ENCODE peak calls at places on chromosomes 7 and 10, in four cellular contexts. C is endothelial cell, R is kidney epithelial cell, J is RWPE1. W is an unnamed sample.

GRCh38 chr10:80487791-80488538 is 33.9 kb downstream of the TSPAN14 start:
- DNase-seq in C (no peak), R (no peak), J (no peak), W (no peak)

GRCh38 chr10:119597405-119598186 is 832 bp upstream of the TIAL1 start:
- DNase-seq in C (no peak), R (no peak), J (no peak), W (no peak)

GRCh38 chr10:120423350-120424197 is 33.5 kb upstream of the PLPP4 start:
- DNase-seq in C (peak), R (peak), J (peak), W (no peak)

GRCh38 chr10:131141645-131142445 is 169.7 kb downstream of the TCERG1L start:
- DNase-seq in C (no peak), R (no peak), J (no peak), W (no peak)

GRCh38 chr7:12581897-12582296 is 11.4 kb downstream of the SCIN start:
- DNase-seq in C (no peak), R (no peak), J (no peak), W (no peak)

GRCh38 chr10:26331376-26331775 is 106.8 kb upstream of the APBB1IP start:
- DNase-seq in C (no peak), R (no peak), J (no peak), W (no peak)

GRCh38 chr7:79312022-79312421 is 141.4 kb downstream of the MAGI2 start:
- DNase-seq in C (no peak), R (no peak), J (no peak), W (no peak)

GRCh38 chr7:41047789-41048191 is 655.1 kb downstream of the INHBA start:
- DNase-seq in C (no peak), R (no peak), J (no peak), W (no peak)

GRCh38 chr7:33039257-33039904 is 23.2 kb downstream of the NT5C3A start:
- DNase-seq in C (no peak), R (no peak), J (peak), W (no peak)

DNA sequence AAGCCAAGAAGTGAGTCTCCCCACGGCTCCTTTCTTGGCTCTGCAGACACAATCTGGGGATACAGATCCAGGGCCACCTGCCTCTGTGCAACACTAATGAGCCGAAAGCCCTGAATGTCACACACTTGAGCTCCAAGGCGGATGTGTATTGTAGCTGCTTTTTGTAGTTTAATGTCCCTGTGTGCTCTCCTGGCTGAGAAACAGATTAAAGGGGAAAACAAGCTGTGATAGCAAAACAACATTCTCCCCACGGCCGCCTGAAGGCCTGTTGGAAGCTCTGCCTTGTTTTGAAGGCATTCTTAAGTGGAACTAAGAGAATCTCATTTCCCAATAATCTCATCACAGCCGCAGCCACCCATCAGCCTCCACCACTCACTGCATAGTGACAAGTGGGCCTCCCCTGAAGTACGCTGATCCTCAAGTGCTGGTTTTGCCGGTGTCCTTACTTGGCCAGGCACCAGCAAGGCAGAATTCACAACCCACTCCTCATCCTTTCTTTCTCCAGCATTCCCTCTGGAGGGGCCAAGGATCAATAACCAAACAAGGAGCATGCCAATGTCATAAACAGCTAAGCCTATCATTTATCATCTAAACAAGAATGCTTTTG is 44.4 kb upstream of the AMPH start:
- DNase-seq in C (no peak), R (no peak), J (no peak), W (no peak)
- TF ChIP-seq CTCF in C (no peak), R (no peak), J (no peak), W (no peak)

GRCh38 chr10:103696411-103697145 is 158.8 kb downstream of the SH3PXD2A start:
- DNase-seq in C (no peak), R (peak), J (peak), W (no peak)
- TF ChIP-seq CTCF in C (no peak), R (peak), J (no peak), W (no peak)

GRCh38 chr7:148609045-148609725 is 18.6 kb downstream of the C7orf33 start:
- DNase-seq in C (no peak), R (no peak), J (no peak), W (no peak)

GRCh38 chr7:148615085-148615750 is 24.7 kb downstream of the C7orf33 start:
- DNase-seq in C (no peak), R (no peak), J (no peak), W (no peak)

GRCh38 chr7:148607151-148607661 is 16.6 kb downstream of the C7orf33 start:
- DNase-seq in C (no peak), R (no peak), J (no peak), W (no peak)

DNA sequence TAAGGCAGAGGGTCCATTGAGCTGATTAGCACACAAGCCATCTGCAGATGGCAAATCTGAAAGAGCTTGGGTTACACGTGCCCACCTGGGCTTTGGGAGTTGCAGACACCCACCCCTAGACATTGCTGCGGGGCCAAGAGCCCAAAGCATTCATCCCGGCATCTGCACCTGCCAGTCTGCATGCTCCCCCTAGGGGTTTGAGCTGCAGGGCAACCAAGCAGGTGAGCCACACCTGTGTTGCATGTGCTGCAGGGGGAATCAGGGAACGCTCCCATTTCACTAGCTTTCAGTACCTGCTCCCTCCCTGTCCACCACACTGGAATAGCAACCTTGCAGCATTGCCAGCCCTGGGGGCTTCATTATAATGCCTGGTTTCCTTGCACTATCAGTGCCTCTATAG is 21.1 kb downstream of the C7orf33 start:
- DNase-seq in C (no peak), R (no peak), J (no peak), W (no peak)
- TF ChIP-seq CTCF in C (no peak), R (no peak), J (no peak), W (no peak)

GRCh38 chr10:11409357-11409756 is 202.1 kb downstream of the USP6NL start:
- DNase-seq in C (no peak), R (no peak), J (no peak), W (no peak)

GRCh38 chr10:11414314-11415038 is 197.0 kb downstream of the USP6NL start:
- DNase-seq in C (no peak), R (no peak), J (no peak), W (no peak)

GRCh38 chr10:11415095-11415494 is 196.4 kb downstream of the USP6NL start:
- DNase-seq in C (no peak), R (no peak), J (no peak), W (no peak)

GRCh38 chr10:11407939-11408338 is 203.5 kb downstream of the USP6NL start:
- DNase-seq in C (no peak), R (no peak), J (no peak), W (no peak)

DNA sequence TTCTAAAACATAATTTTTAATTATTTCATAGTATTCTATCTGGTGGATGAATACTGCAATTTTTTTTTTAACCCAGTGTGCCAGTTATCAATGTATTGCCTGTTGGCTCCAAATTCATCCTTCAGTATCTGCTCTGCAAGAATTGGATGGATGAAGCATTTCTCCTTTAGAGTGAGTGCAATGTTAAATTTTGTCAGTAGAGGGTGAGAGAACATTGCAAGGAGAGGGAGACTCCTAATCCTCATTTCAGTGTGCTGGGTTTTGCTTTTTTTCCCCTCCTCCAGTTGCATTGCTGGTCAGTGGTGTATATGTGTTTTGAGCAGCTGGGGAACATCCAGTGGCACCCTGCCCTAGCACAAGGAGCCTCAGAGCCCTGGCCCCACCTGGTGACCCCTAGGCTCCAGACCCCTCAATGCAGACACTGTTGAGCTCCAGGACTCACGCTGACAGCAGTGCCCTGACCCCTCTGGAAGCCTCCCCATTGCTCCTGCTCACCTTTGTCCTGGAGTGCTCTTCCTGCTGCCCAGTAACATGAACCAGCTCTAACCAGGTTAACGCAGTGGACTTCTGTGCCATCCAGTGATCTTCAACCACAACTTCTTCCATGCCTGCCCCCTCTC is 199.4 kb downstream of the USP6NL start:
- DNase-seq in C (no peak), R (no peak), J (no peak), W (no peak)
- TF ChIP-seq CTCF in C (no peak), R (no peak), J (no peak), W (no peak)

W was measured in mesothelial cell of epicardium.